ENCODE peak calls at places on chromosome 6, in six cellular contexts. M is tibial nerve; U is CD8-positive, alpha-beta T cell; A is aorta; L is A549; V is IMR-90. Q is an unnamed sample.

GRCh38 chr6:43171284-43172126 is 436 bp downstream of the SRF start:
- DNase-seq in U (no peak), M (no peak), V (no peak), L (no peak), A (peak; percentile 82), Q (no peak)

GRCh38 chr6:56927538-56928453 is 27.1 kb upstream of the BEND6 start:
- DNase-seq in U (no peak), V (peak; percentile 34), M (no peak), L (no peak), A (no peak), Q (no peak)

GRCh38 chr6:126888727-126889725 is 229.4 kb upstream of the RSPO3 start:
- DNase-seq in V (no peak), U (no peak), L (no peak), M (no peak), A (no peak), Q (no peak)

GRCh38 chr6:151537561-151537960 is 43.7 kb downstream of the CCDC170 start:
- DNase-seq in M (no peak), A (no peak), U (no peak), V (no peak), L (no peak), Q (no peak)

GRCh38 chr6:90918361-90918760 is 331.5 kb upstream of the MAP3K7 start:
- DNase-seq in L (no peak), A (no peak), U (no peak), V (no peak), M (no peak), Q (no peak)

GRCh38 chr6:25661129-25661779 is 9.2 kb downstream of the SCGN start:
- DNase-seq in L (no peak), A (no peak), M (no peak), V (no peak), U (no peak), Q (no peak)

GRCh38 chr6:113120214-113120576 is 737.0 kb upstream of the MARCKS start:
- DNase-seq in L (peak; percentile 70), V (peak; percentile 96), A (no peak), U (no peak), M (no peak), Q (peak; percentile 91)

GRCh38 chr6:38349795-38350194 is 289.9 kb downstream of the BTBD9 start:
- DNase-seq in U (no peak), L (no peak), V (peak; percentile 90), A (no peak), M (no peak), Q (no peak)

GRCh38 chr6:45655630-45656422 is 278.1 kb upstream of the SUPT3H start:
- DNase-seq in U (no peak), L (peak; percentile 82), M (no peak), A (no peak), V (peak; percentile 99), Q (no peak)

GRCh38 chr6:95309545-95309944 is 267.8 kb upstream of the MANEA start:
- DNase-seq in A (no peak), U (no peak), V (no peak), L (no peak), M (no peak), Q (no peak)

GRCh38 chr6:20236344-20236743 is 24.1 kb upstream of the MBOAT1 start:
- DNase-seq in A (no peak), U (no peak), M (no peak), L (no peak), V (no peak), Q (no peak)
- H3K27ac ChIP-seq in A (no peak overlapping the region), U (no peak overlapping the region), M (no peak overlapping the region), L (no peak overlapping the region), V (no peak overlapping the region), Q (no peak overlapping the region)

DNA sequence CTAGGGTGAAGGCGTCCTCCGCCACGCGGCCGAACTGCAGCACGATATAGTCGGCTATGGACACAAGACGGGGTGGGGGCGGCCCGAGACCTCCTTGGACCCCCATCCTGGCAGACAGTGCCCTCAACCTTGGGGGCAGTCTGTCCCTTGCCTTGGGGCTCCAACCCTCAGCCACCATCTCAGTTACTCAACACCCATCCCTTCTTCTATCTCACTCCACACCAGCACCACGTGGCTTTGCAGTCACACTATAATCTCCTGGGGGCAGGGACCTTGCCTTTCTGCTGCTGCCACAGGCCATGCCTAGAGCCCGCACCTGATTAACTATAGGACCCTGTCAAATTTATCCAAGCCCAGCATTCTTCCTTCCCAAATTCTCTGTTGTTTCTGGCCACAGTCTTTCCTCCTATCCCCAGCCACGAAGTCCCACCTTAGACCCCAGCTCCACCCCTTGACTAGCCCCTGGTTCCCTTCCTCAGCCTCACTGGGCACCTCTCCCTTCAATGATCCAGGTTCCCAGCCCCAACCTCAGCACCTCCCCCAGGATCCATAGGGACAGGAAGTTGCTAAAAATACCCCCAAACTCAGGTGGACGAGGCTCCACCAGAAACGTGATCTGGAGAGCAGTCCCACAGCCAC is 1.6 kb upstream of the TEAD3 start:
- DNase-seq in V (no peak), L (no peak), M (no peak), U (no peak), A (no peak), Q (no peak)
- H3K27ac ChIP-seq in V (peak overlapping the region; percentile 48), L (peak overlapping the region; percentile 78), M (no peak overlapping the region), U (no peak overlapping the region), A (no peak overlapping the region), Q (no peak overlapping the region)

GRCh38 chr6:149771925-149772324 is 22.4 kb downstream of the PCMT1 start:
- DNase-seq in L (no peak), M (no peak), A (no peak), V (no peak), U (no peak), Q (no peak)
- H3K27ac ChIP-seq in L (no peak overlapping the region), M (no peak overlapping the region), A (no peak overlapping the region), V (no peak overlapping the region), U (no peak overlapping the region), Q (no peak overlapping the region)

GRCh38 chr6:11754625-11755289 is 23.8 kb downstream of the ADTRP start:
- DNase-seq in V (peak; percentile 66), M (no peak), A (no peak), U (no peak), L (no peak), Q (no peak)
- H3K27ac ChIP-seq in V (no peak overlapping the region), M (no peak overlapping the region), A (no peak overlapping the region), U (no peak overlapping the region), L (no peak overlapping the region), Q (no peak overlapping the region)

DNA sequence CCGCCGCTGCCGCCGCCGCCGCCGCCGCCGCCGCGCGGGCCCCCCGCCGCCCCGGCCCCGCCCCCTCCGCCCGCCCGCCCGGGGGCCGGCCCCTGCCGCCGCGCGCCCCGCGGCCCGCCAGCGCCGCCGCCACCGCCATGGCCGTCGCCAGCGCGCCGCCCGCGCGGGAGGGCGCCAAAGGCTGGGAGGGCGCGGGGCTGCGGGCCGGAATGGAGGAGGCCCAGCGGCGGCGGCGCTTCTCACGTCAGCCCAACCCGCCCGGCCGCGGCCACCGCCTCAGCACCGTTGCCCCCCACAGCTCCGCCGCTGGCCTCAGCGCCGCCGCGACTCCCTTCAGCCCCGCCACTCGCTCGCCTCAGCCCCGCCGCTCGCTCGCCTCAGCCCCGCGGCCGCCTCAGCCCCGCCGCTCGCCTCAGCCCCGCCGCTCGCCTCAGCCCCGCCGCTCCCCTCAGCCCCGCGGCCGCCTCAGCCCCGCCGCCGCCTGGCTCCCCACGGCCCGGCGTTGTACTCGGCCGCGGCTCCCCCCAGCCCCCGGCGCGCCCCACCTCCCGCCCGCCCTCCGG is at the start of gene PHF10:
- DNase-seq in A (no peak), L (peak; percentile 42), V (no peak), U (peak; percentile 64), M (no peak), Q (no peak)
- H3K27ac ChIP-seq in A (peak within 1 kb of the TSS; percentile 94), L (peak within 1 kb of the TSS; percentile 96), V (peak within 1 kb of the TSS; percentile 81), U (peak within 1 kb of the TSS; percentile 72), M (peak within 1 kb of the TSS; percentile 95), Q (peak within 1 kb of the TSS; percentile 62)

GRCh38 chr6:5457036-5457435 is 195.7 kb downstream of the FARS2 start:
- DNase-seq in A (no peak), M (no peak), L (peak; percentile 38), U (no peak), V (peak; percentile 18), Q (no peak)
- H3K27ac ChIP-seq in A (no peak overlapping the region), M (no peak overlapping the region), L (no peak overlapping the region), U (no peak overlapping the region), V (no peak overlapping the region), Q (no peak overlapping the region)

GRCh38 chr6:69631552-69632346 is 165.1 kb downstream of the LMBRD1 start:
- DNase-seq in M (no peak), V (no peak), A (no peak), U (no peak), L (no peak), Q (no peak)
- H3K27ac ChIP-seq in M (no peak overlapping the region), V (no peak overlapping the region), A (no peak overlapping the region), U (no peak overlapping the region), L (no peak overlapping the region), Q (no peak overlapping the region)

Q was measured in SK-N-MC.